ENCODE peak calls at places on chromosome 21, in ten cellular contexts. One of them, this sample, is unnamed.

GRCh38 chr21:31335957-31336738 is 7.9 kb downstream of the TIAM1 start:
- DNase-seq in ovary: no peak
- DNase-seq in heart left ventricle: peak; percentile 38
- DNase-seq in kidney: no peak
- DNase-seq in lower leg skin: no peak
- DNase-seq in cardiac muscle cell: no peak
- DNase-seq in esophagus muscularis mucosa: no peak
- DNase-seq in brain microvascular endothelial cell: peak; percentile 94
- DNase-seq in uterus: no peak
- DNase-seq in fibroblast of the aortic adventitia: peak; percentile 91
- DNase-seq in this sample: peak; percentile 97

GRCh38 chr21:32834825-32835224 is 63.3 kb upstream of the PAXBP1 start:
- DNase-seq in ovary: no peak
- DNase-seq in heart left ventricle: no peak
- DNase-seq in kidney: no peak
- DNase-seq in lower leg skin: no peak
- DNase-seq in cardiac muscle cell: no peak
- DNase-seq in esophagus muscularis mucosa: peak; percentile 86
- DNase-seq in brain microvascular endothelial cell: no peak
- DNase-seq in uterus: no peak
- DNase-seq in fibroblast of the aortic adventitia: no peak
- DNase-seq in this sample: no peak

GRCh38 chr21:29318354-29318753 is 19.6 kb downstream of the BACH1 start:
- DNase-seq in ovary: no peak
- DNase-seq in heart left ventricle: no peak
- DNase-seq in kidney: no peak
- DNase-seq in lower leg skin: no peak
- DNase-seq in cardiac muscle cell: no peak
- DNase-seq in esophagus muscularis mucosa: no peak
- DNase-seq in brain microvascular endothelial cell: no peak
- DNase-seq in uterus: no peak
- DNase-seq in fibroblast of the aortic adventitia: peak; percentile 34
- DNase-seq in this sample: no peak

GRCh38 chr21:22544747-22545146 is 1546.5 kb downstream of the NCAM2 start:
- DNase-seq in ovary: no peak
- DNase-seq in heart left ventricle: no peak
- DNase-seq in kidney: no peak
- DNase-seq in lower leg skin: no peak
- DNase-seq in cardiac muscle cell: no peak
- DNase-seq in esophagus muscularis mucosa: no peak
- DNase-seq in brain microvascular endothelial cell: no peak
- DNase-seq in uterus: no peak
- DNase-seq in fibroblast of the aortic adventitia: no peak
- DNase-seq in this sample: no peak

GRCh38 chr21:31557956-31558838 is 101.3 kb upstream of the SOD1 start:
- DNase-seq in ovary: no peak
- DNase-seq in heart left ventricle: no peak
- DNase-seq in kidney: no peak
- DNase-seq in lower leg skin: peak; percentile 87
- DNase-seq in cardiac muscle cell: no peak
- DNase-seq in esophagus muscularis mucosa: no peak
- DNase-seq in brain microvascular endothelial cell: peak; percentile 7
- DNase-seq in uterus: no peak
- DNase-seq in fibroblast of the aortic adventitia: no peak
- DNase-seq in this sample: peak; percentile 15

GRCh38 chr21:42564561-42564971 is 50.9 kb downstream of the SLC37A1 start:
- DNase-seq in ovary: no peak
- DNase-seq in heart left ventricle: peak; percentile 5
- DNase-seq in kidney: peak; percentile 61
- DNase-seq in lower leg skin: peak; percentile 80
- DNase-seq in cardiac muscle cell: no peak
- DNase-seq in esophagus muscularis mucosa: no peak
- DNase-seq in brain microvascular endothelial cell: no peak
- DNase-seq in uterus: peak; percentile 3
- DNase-seq in fibroblast of the aortic adventitia: no peak
- DNase-seq in this sample: no peak

GRCh38 chr21:33848252-33848953 is 67.2 kb downstream of the ATP5PO start:
- DNase-seq in ovary: no peak
- DNase-seq in heart left ventricle: no peak
- DNase-seq in kidney: peak; percentile 91
- DNase-seq in lower leg skin: no peak
- DNase-seq in cardiac muscle cell: no peak
- DNase-seq in esophagus muscularis mucosa: no peak
- DNase-seq in brain microvascular endothelial cell: no peak
- DNase-seq in uterus: no peak
- DNase-seq in fibroblast of the aortic adventitia: no peak
- DNase-seq in this sample: no peak

GRCh38 chr21:33075596-33076195 is 5.8 kb downstream of the OLIG1 start:
- DNase-seq in ovary: no peak
- DNase-seq in heart left ventricle: no peak
- DNase-seq in kidney: no peak
- DNase-seq in lower leg skin: peak; percentile 54
- DNase-seq in cardiac muscle cell: no peak
- DNase-seq in esophagus muscularis mucosa: no peak
- DNase-seq in brain microvascular endothelial cell: no peak
- DNase-seq in uterus: no peak
- DNase-seq in fibroblast of the aortic adventitia: no peak
- DNase-seq in this sample: no peak

GRCh38 chr21:29104239-29104708 is 26.2 kb upstream of the MAP3K7CL start:
- DNase-seq in ovary: no peak
- DNase-seq in heart left ventricle: no peak
- DNase-seq in kidney: no peak
- DNase-seq in lower leg skin: no peak
- DNase-seq in cardiac muscle cell: no peak
- DNase-seq in esophagus muscularis mucosa: no peak
- DNase-seq in brain microvascular endothelial cell: no peak
- DNase-seq in uterus: no peak
- DNase-seq in fibroblast of the aortic adventitia: no peak
- DNase-seq in this sample: no peak

GRCh38 chr21:29196664-29197052 is 66.2 kb downstream of the MAP3K7CL start:
- DNase-seq in ovary: no peak
- DNase-seq in heart left ventricle: no peak
- DNase-seq in kidney: no peak
- DNase-seq in lower leg skin: no peak
- DNase-seq in cardiac muscle cell: no peak
- DNase-seq in esophagus muscularis mucosa: no peak
- DNase-seq in brain microvascular endothelial cell: no peak
- DNase-seq in uterus: no peak
- DNase-seq in fibroblast of the aortic adventitia: no peak
- DNase-seq in this sample: no peak

GRCh38 chr21:15031790-15032357 is 32.9 kb downstream of the NRIP1 start:
- DNase-seq in ovary: no peak
- DNase-seq in heart left ventricle: no peak
- DNase-seq in kidney: no peak
- DNase-seq in lower leg skin: no peak
- DNase-seq in cardiac muscle cell: no peak
- DNase-seq in esophagus muscularis mucosa: no peak
- DNase-seq in brain microvascular endothelial cell: peak; percentile 63
- DNase-seq in uterus: no peak
- DNase-seq in fibroblast of the aortic adventitia: no peak
- DNase-seq in this sample: peak; percentile 92

GRCh38 chr21:17903029-17903806 is 84.1 kb upstream of the C21orf91 start:
- DNase-seq in ovary: no peak
- DNase-seq in heart left ventricle: no peak
- DNase-seq in kidney: no peak
- DNase-seq in lower leg skin: no peak
- DNase-seq in cardiac muscle cell: peak; percentile 17
- DNase-seq in esophagus muscularis mucosa: no peak
- DNase-seq in brain microvascular endothelial cell: no peak
- DNase-seq in uterus: no peak
- DNase-seq in fibroblast of the aortic adventitia: peak; percentile 62
- DNase-seq in this sample: peak; percentile 25
- TF ChIP-seq CTCF in ovary: no peak
- TF ChIP-seq CTCF in heart left ventricle: peak; percentile 44
- TF ChIP-seq CTCF in kidney: no peak
- TF ChIP-seq CTCF in lower leg skin: no peak
- TF ChIP-seq CTCF in cardiac muscle cell: no peak
- TF ChIP-seq CTCF in esophagus muscularis mucosa: peak; percentile 6
- TF ChIP-seq CTCF in brain microvascular endothelial cell: no peak
- TF ChIP-seq CTCF in uterus: peak; percentile 33
- TF ChIP-seq CTCF in fibroblast of the aortic adventitia: no peak
- TF ChIP-seq CTCF in this sample: no peak

DNA sequence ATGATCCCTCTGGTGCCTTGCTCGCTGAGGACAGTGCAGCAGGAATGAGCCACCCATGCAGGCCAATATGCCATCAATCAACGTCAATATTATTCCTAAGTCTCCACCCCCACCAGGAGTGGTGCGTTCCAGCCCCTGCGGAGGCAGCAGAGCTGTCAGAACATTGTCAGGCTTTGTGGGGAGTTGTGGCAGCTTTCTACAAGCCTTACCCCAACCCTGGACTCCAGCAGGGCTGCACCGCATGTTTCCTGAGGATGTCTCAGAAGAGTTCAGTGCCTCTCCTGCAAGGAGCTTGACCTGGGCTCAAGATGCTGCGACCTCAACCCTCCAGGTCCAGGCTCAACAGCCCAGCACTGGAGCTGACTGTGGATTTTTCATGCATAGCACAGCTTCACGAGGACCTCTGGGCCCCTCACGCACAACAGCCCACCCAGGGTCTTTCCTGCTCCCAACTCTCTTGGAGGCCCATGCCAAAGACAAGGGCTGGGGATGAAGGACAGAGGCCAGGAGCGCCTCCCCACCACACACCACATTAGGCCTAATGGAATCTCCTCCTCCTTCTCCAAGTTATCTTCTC is 67.5 kb downstream of the PSMG1 start:
- DNase-seq in ovary: no peak
- DNase-seq in heart left ventricle: no peak
- DNase-seq in kidney: no peak
- DNase-seq in lower leg skin: peak; percentile 74
- DNase-seq in cardiac muscle cell: no peak
- DNase-seq in esophagus muscularis mucosa: no peak
- DNase-seq in brain microvascular endothelial cell: no peak
- DNase-seq in uterus: no peak
- DNase-seq in fibroblast of the aortic adventitia: no peak
- DNase-seq in this sample: no peak
- TF ChIP-seq CTCF in ovary: no peak
- TF ChIP-seq CTCF in heart left ventricle: no peak
- TF ChIP-seq CTCF in kidney: no peak
- TF ChIP-seq CTCF in lower leg skin: no peak
- TF ChIP-seq CTCF in cardiac muscle cell: no peak
- TF ChIP-seq CTCF in esophagus muscularis mucosa: no peak
- TF ChIP-seq CTCF in brain microvascular endothelial cell: no peak
- TF ChIP-seq CTCF in uterus: no peak
- TF ChIP-seq CTCF in fibroblast of the aortic adventitia: no peak
- TF ChIP-seq CTCF in this sample: no peak

GRCh38 chr21:44874240-44874496 is 678 bp upstream of the PTTG1IP start:
- DNase-seq in ovary: no peak
- DNase-seq in heart left ventricle: no peak
- DNase-seq in kidney: no peak
- DNase-seq in lower leg skin: no peak
- DNase-seq in cardiac muscle cell: no peak
- DNase-seq in esophagus muscularis mucosa: no peak
- DNase-seq in brain microvascular endothelial cell: no peak
- DNase-seq in uterus: no peak
- DNase-seq in fibroblast of the aortic adventitia: peak; percentile 56
- DNase-seq in this sample: no peak

GRCh38 chr21:44873356-44874239 is at the start of gene PTTG1IP:
- DNase-seq in ovary: peak; percentile 99
- DNase-seq in heart left ventricle: peak; percentile 99
- DNase-seq in kidney: peak; percentile 100
- DNase-seq in lower leg skin: peak; percentile 100
- DNase-seq in cardiac muscle cell: peak; percentile 99
- DNase-seq in esophagus muscularis mucosa: peak; percentile 99
- DNase-seq in brain microvascular endothelial cell: peak; percentile 92
- DNase-seq in uterus: peak; percentile 98
- DNase-seq in fibroblast of the aortic adventitia: peak; percentile 95
- DNase-seq in this sample: peak; percentile 97

GRCh38 chr21:44876849-44877575 is 3.5 kb upstream of the PTTG1IP start:
- DNase-seq in ovary: no peak
- DNase-seq in heart left ventricle: no peak
- DNase-seq in kidney: no peak
- DNase-seq in lower leg skin: no peak
- DNase-seq in cardiac muscle cell: no peak
- DNase-seq in esophagus muscularis mucosa: no peak
- DNase-seq in brain microvascular endothelial cell: no peak
- DNase-seq in uterus: no peak
- DNase-seq in fibroblast of the aortic adventitia: no peak
- DNase-seq in this sample: no peak

GRCh38 chr21:44874497-44875331 is 1.2 kb upstream of the PTTG1IP start:
- DNase-seq in ovary: peak; percentile 70
- DNase-seq in heart left ventricle: peak; percentile 86
- DNase-seq in kidney: peak; percentile 95
- DNase-seq in lower leg skin: peak; percentile 95
- DNase-seq in cardiac muscle cell: peak; percentile 17
- DNase-seq in esophagus muscularis mucosa: no peak
- DNase-seq in brain microvascular endothelial cell: no peak
- DNase-seq in uterus: peak; percentile 78
- DNase-seq in fibroblast of the aortic adventitia: peak; percentile 67
- DNase-seq in this sample: no peak

DNA sequence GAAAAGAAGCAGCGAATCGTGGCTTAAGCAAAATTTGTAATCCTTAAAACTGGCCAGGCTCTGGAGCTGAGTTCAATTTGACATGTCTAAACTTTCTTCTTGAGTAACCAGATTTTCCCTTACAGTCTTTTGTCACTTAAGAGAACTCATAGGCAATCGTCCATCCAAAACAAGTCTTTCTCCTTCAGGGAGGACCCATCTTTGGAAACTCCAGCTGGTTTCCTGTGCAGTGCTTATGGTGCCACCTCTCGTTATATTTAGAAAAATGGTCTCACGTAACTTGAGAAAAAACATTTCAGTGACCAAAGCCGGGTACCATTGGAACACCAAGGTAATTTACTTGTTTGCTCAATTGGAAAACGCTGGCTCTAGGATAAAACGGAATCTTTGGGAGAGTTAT is 1.9 kb upstream of the PTTG1IP start:
- DNase-seq in ovary: no peak
- DNase-seq in heart left ventricle: no peak
- DNase-seq in kidney: no peak
- DNase-seq in lower leg skin: no peak
- DNase-seq in cardiac muscle cell: no peak
- DNase-seq in esophagus muscularis mucosa: no peak
- DNase-seq in brain microvascular endothelial cell: no peak
- DNase-seq in uterus: no peak
- DNase-seq in fibroblast of the aortic adventitia: peak; percentile 80
- DNase-seq in this sample: peak; percentile 43
- TF ChIP-seq CTCF in ovary: no peak
- TF ChIP-seq CTCF in heart left ventricle: no peak
- TF ChIP-seq CTCF in kidney: peak; percentile 14
- TF ChIP-seq CTCF in lower leg skin: no peak
- TF ChIP-seq CTCF in cardiac muscle cell: peak; percentile 24
- TF ChIP-seq CTCF in esophagus muscularis mucosa: peak; percentile 52
- TF ChIP-seq CTCF in brain microvascular endothelial cell: peak; percentile 13
- TF ChIP-seq CTCF in uterus: peak; percentile 20
- TF ChIP-seq CTCF in fibroblast of the aortic adventitia: peak; percentile 20
- TF ChIP-seq CTCF in this sample: no peak

DNA sequence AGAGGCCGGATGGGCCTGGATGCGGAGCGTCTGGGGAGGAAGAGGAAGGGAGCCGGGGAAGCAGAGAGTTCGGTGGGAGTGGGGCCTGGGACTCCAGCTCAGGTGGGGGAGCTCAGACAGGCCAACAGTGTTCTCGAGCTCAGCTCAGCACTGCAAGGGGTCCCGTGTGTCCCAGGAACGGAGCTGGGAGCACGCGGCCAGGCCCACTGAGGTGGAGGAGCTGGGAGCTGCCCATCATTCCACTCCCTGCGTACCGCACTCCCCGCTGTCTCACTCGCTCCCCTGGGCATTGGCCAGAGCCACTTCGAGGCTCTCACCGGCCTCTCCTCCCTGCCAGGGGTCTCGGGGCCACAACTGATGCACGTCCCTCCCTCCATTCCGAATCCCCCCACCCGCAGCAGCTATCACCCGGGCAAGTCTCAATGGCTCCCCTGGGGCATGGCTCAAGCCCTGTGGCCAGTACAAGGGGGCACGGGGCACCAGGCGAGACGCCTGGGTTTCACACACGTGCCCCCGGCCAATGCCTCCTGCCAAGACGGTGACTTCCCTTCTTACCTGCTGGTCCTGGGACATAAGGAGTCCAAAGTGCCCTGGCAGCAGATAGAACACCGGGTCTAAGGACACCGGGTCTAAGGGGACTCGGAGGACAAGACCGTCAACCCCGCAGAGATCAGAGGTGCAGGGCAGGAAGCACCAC is 30.3 kb upstream of the COL6A2 start:
- DNase-seq in ovary: peak; percentile 26
- DNase-seq in heart left ventricle: no peak
- DNase-seq in kidney: peak; percentile 51
- DNase-seq in lower leg skin: peak; percentile 81
- DNase-seq in cardiac muscle cell: no peak
- DNase-seq in esophagus muscularis mucosa: peak; percentile 60
- DNase-seq in brain microvascular endothelial cell: no peak
- DNase-seq in uterus: no peak
- DNase-seq in fibroblast of the aortic adventitia: no peak
- DNase-seq in this sample: no peak
- TF ChIP-seq CTCF in ovary: no peak
- TF ChIP-seq CTCF in heart left ventricle: no peak
- TF ChIP-seq CTCF in kidney: no peak
- TF ChIP-seq CTCF in lower leg skin: no peak
- TF ChIP-seq CTCF in cardiac muscle cell: no peak
- TF ChIP-seq CTCF in esophagus muscularis mucosa: no peak
- TF ChIP-seq CTCF in brain microvascular endothelial cell: no peak
- TF ChIP-seq CTCF in uterus: no peak
- TF ChIP-seq CTCF in fibroblast of the aortic adventitia: no peak
- TF ChIP-seq CTCF in this sample: no peak

This sample was measured in fibroblast of lung.